ENCODE peak calls at places on chromosomes 13 and 19, in seven cellular contexts. V is naive B cell, K is pancreas, Q is Caco-2, O is NCI-H2081 treated with DMSO at 0.1 percent for 48 hours, E is caudate nucleus, G is ureter. Z is an unnamed sample.

GRCh38 chr19:31534786-31535185 is 185.6 kb upstream of the TSHZ3 start:
- DNase-seq in G (no peak), K (no peak), Q (no peak), O (no peak), E (no peak), V (no peak), Z (peak)

GRCh38 chr13:99970761-99971575 is 599 bp downstream of the ZIC5 start:
- DNase-seq in Q (peak), G (peak), K (no peak), V (no peak), O (no peak), E (no peak), Z (peak)

GRCh38 chr19:33264881-33265445 is 37.4 kb downstream of the CEBPA start:
- DNase-seq in Q (no peak), V (no peak), G (no peak), O (no peak), E (no peak), K (no peak), Z (no peak)

GRCh38 chr13:113597386-113598080 is 13.0 kb downstream of the TFDP1 start:
- DNase-seq in E (no peak), K (no peak), O (no peak), Q (no peak), G (no peak), V (no peak), Z (no peak)

GRCh38 chr19:13865578-13866462 is 11.1 kb upstream of the NANOS3 start:
- DNase-seq in K (peak), V (no peak), O (no peak), E (no peak), Q (no peak), G (no peak), Z (no peak)

GRCh38 chr19:55340144-55340783 is 588 bp downstream of the KMT5C start:
- DNase-seq in Q (peak), V (no peak), K (peak), E (peak), G (no peak), O (no peak), Z (no peak)

GRCh38 chr19:33810821-33811220 is 14.2 kb downstream of the KCTD15 start:
- DNase-seq in O (no peak), V (no peak), Q (no peak), E (no peak), G (no peak), K (no peak), Z (no peak)

GRCh38 chr19:2490659-2491058 is 14.7 kb downstream of the GADD45B start:
- DNase-seq in K (no peak), Q (no peak), G (no peak), V (no peak), O (no peak), E (no peak), Z (no peak)

GRCh38 chr19:54178581-54179261 is 5.8 kb upstream of the TMC4 start:
- DNase-seq in E (peak), G (no peak), Q (peak), V (no peak), K (no peak), O (no peak), Z (no peak)

GRCh38 chr19:46935066-46935663 is 74.4 kb downstream of the ARHGAP35 start:
- DNase-seq in V (no peak), E (no peak), K (no peak), O (no peak), G (no peak), Q (no peak), Z (no peak)

GRCh38 chr19:47541507-47541906 is 26.6 kb upstream of the NAPA start:
- DNase-seq in O (no peak), K (no peak), V (peak), Q (no peak), G (no peak), E (no peak), Z (no peak)

GRCh38 chr19:45577111-45577905 is 7.3 kb downstream of the OPA3 start:
- DNase-seq in G (peak), V (no peak), E (no peak), K (peak), Q (peak), O (no peak), Z (no peak)

GRCh38 chr13:34107814-34108213 is 289.9 kb downstream of the RFC3 start:
- DNase-seq in O (no peak), Q (peak), G (no peak), V (no peak), K (no peak), E (no peak), Z (no peak)

GRCh38 chr19:6717441-6717971 is 2.9 kb downstream of the C3 start:
- DNase-seq in K (no peak), E (no peak), G (no peak), O (no peak), V (no peak), Q (no peak), Z (no peak)

GRCh38 chr13:48624858-48625257 is 28.9 kb upstream of the CYSLTR2 start:
- DNase-seq in G (no peak), Q (no peak), V (no peak), E (no peak), K (no peak), O (no peak), Z (no peak)

GRCh38 chr19:2866495-2867024 is 575 bp upstream of the ZNF556 start:
- DNase-seq in E (no peak), O (no peak), G (no peak), V (no peak), Q (no peak), K (no peak), Z (no peak)

GRCh38 chr13:44334751-44335150 is 38.9 kb upstream of the SERP2 start:
- DNase-seq in E (no peak), O (no peak), K (no peak), Q (peak), G (no peak), V (no peak), Z (no peak)

GRCh38 chr13:111461445-111462149 is 141.2 kb downstream of the TEX29 start:
- DNase-seq in V (no peak), E (no peak), K (no peak), G (no peak), Q (no peak), O (no peak), Z (no peak)

GRCh38 chr19:57110592-57111328 is 9.0 kb upstream of the USP29 start:
- DNase-seq in O (no peak), V (no peak), Q (no peak), K (no peak), G (no peak), E (no peak), Z (no peak)

GRCh38 chr19:345320-345879 is 804 bp upstream of the MIER2 start:
- DNase-seq in O (no peak), V (no peak), G (no peak), Q (no peak), E (no peak), K (no peak), Z (no peak)

GRCh38 chr13:28337196-28338045 is 157.5 kb downstream of the FLT1 start:
- DNase-seq in V (no peak), Q (no peak), G (no peak), K (no peak), O (no peak), E (no peak), Z (no peak)

GRCh38 chr19:44643605-44644390 is at the start of gene PVR:
- DNase-seq in Q (peak), K (peak), O (no peak), E (peak), V (no peak), G (peak), Z (peak)

GRCh38 chr13:51370116-51370515 is 30.6 kb downstream of the SERPINE3 start:
- DNase-seq in O (no peak), K (no peak), G (no peak), Q (no peak), E (no peak), V (no peak), Z (no peak)

GRCh38 chr19:792361-792885 is 4.8 kb upstream of the PTBP1 start:
- DNase-seq in O (no peak), K (no peak), V (no peak), E (no peak), Q (no peak), G (no peak), Z (no peak)

GRCh38 chr19:34066007-34066656 is 106.2 kb upstream of the LSM14A start:
- DNase-seq in G (no peak), V (no peak), K (no peak), Q (no peak), O (no peak), E (no peak), Z (no peak)

GRCh38 chr13:61485128-61485765 is 69.6 kb upstream of the PCDH20 start:
- DNase-seq in E (no peak), K (no peak), Q (no peak), G (no peak), O (no peak), V (no peak), Z (no peak)

GRCh38 chr19:48415395-48415794 is 21.9 kb downstream of the GRIN2D start:
- DNase-seq in E (peak), V (peak), Q (peak), G (peak), K (peak), O (no peak), Z (no peak)

GRCh38 chr19:869245-870177 is 10.0 kb downstream of the CFD start:
- DNase-seq in O (no peak), K (no peak), E (peak), V (no peak), Q (no peak), G (peak), Z (peak)

GRCh38 chr13:106859505-106859904 is 291.6 kb upstream of the ARGLU1 start:
- DNase-seq in Q (peak), E (no peak), V (no peak), G (no peak), O (no peak), K (no peak), Z (no peak)

GRCh38 chr13:32362574-32362973 is 47.3 kb downstream of the BRCA2 start:
- DNase-seq in Q (no peak), O (no peak), V (no peak), G (no peak), E (peak), K (no peak), Z (no peak)

GRCh38 chr13:93915269-93915809 is 564.1 kb downstream of the DCT start:
- DNase-seq in G (no peak), Q (no peak), V (no peak), O (no peak), K (no peak), E (no peak), Z (no peak)

GRCh38 chr13:49975826-49976225 is 21.0 kb upstream of the TRIM13 start:
- DNase-seq in V (no peak), Q (no peak), G (no peak), K (no peak), E (no peak), O (no peak), Z (no peak)

GRCh38 chr13:23953860-23954512 is 56.7 kb upstream of the C1QTNF9B start:
- DNase-seq in V (no peak), K (no peak), E (no peak), O (no peak), Q (no peak), G (no peak), Z (no peak)

GRCh38 chr13:98141509-98141908 is 1.4 kb upstream of the FARP1 start:
- DNase-seq in K (no peak), Q (no peak), E (no peak), G (no peak), O (no peak), V (no peak), Z (no peak)

GRCh38 chr13:76921516-76921915 is 26.8 kb upstream of the ACOD1 start:
- DNase-seq in O (no peak), K (no peak), E (no peak), Q (no peak), G (no peak), V (no peak), Z (no peak)

GRCh38 chr19:1325568-1326294 is 40.1 kb downstream of the EFNA2 start:
- DNase-seq in V (no peak), G (no peak), O (no peak), K (peak), E (no peak), Q (no peak), Z (no peak)

GRCh38 chr13:49288458-49288857 is 40.7 kb downstream of the CDADC1 start:
- DNase-seq in K (no peak), V (no peak), O (no peak), Q (no peak), E (no peak), G (no peak), Z (no peak)

GRCh38 chr19:54179921-54180452 is 7.0 kb upstream of the TMC4 start:
- DNase-seq in V (no peak), Q (no peak), G (no peak), K (no peak), O (no peak), E (peak), Z (no peak)

Z was measured in osteocyte.